ENCODE peak calls at places on chromosomes 4 and X, in nine cellular contexts. One of them, this sample, is unnamed.

GRCh38 chr4:158371158-158371557 is 150.5 kb upstream of the RXFP1 start:
- DNase-seq in IMR-90: peak
- DNase-seq in mesothelial cell of epicardium: no peak
- DNase-seq in T1000: no peak
- DNase-seq in aorta: no peak
- DNase-seq in EL: peak
- DNase-seq in choroid plexus epithelial cell: peak
- DNase-seq in activated T-cell treated with anti-CD3 and anti-CD28 coated beads for 48 hours: no peak
- DNase-seq in NCI-H510A: no peak
- DNase-seq in this sample: peak

GRCh38 chr4:117135634-117136354 is 50.4 kb upstream of the TRAM1L1 start:
- DNase-seq in activated T-cell treated with anti-CD3 and anti-CD28 coated beads for 48 hours: no peak
- DNase-seq in mesothelial cell of epicardium: no peak
- DNase-seq in IMR-90: no peak
- DNase-seq in choroid plexus epithelial cell: no peak
- DNase-seq in NCI-H510A: no peak
- DNase-seq in EL: no peak
- DNase-seq in aorta: no peak
- DNase-seq in T1000: no peak
- DNase-seq in this sample: peak

GRCh38 chrX:38886112-38886511 is 84.9 kb downstream of the MID1IP1 start:
- DNase-seq in aorta: no peak
- DNase-seq in NCI-H510A: no peak
- DNase-seq in mesothelial cell of epicardium: no peak
- DNase-seq in activated T-cell treated with anti-CD3 and anti-CD28 coated beads for 48 hours: no peak
- DNase-seq in choroid plexus epithelial cell: no peak
- DNase-seq in T1000: no peak
- DNase-seq in EL: no peak
- DNase-seq in IMR-90: no peak
- DNase-seq in this sample: no peak

GRCh38 chr4:78337216-78337615 is 214.4 kb upstream of the ANXA3 start:
- DNase-seq in NCI-H510A: no peak
- DNase-seq in activated T-cell treated with anti-CD3 and anti-CD28 coated beads for 48 hours: no peak
- DNase-seq in EL: no peak
- DNase-seq in aorta: no peak
- DNase-seq in T1000: no peak
- DNase-seq in IMR-90: no peak
- DNase-seq in choroid plexus epithelial cell: peak
- DNase-seq in mesothelial cell of epicardium: no peak
- DNase-seq in this sample: no peak

GRCh38 chrX:69429339-69430014 is 74.6 kb upstream of the NALF2 start:
- DNase-seq in choroid plexus epithelial cell: no peak
- DNase-seq in IMR-90: no peak
- DNase-seq in mesothelial cell of epicardium: no peak
- DNase-seq in aorta: no peak
- DNase-seq in T1000: no peak
- DNase-seq in NCI-H510A: no peak
- DNase-seq in activated T-cell treated with anti-CD3 and anti-CD28 coated beads for 48 hours: no peak
- DNase-seq in EL: no peak
- DNase-seq in this sample: no peak

GRCh38 chr4:168531305-168531704 is 34.5 kb downstream of the PALLD start:
- DNase-seq in T1000: no peak
- DNase-seq in aorta: no peak
- DNase-seq in NCI-H510A: no peak
- DNase-seq in activated T-cell treated with anti-CD3 and anti-CD28 coated beads for 48 hours: no peak
- DNase-seq in mesothelial cell of epicardium: no peak
- DNase-seq in choroid plexus epithelial cell: no peak
- DNase-seq in EL: no peak
- DNase-seq in IMR-90: no peak
- DNase-seq in this sample: no peak

GRCh38 chrX:40720386-40720785 is 15.0 kb downstream of the MED14 start:
- DNase-seq in activated T-cell treated with anti-CD3 and anti-CD28 coated beads for 48 hours: no peak
- DNase-seq in IMR-90: no peak
- DNase-seq in EL: no peak
- DNase-seq in choroid plexus epithelial cell: no peak
- DNase-seq in T1000: no peak
- DNase-seq in mesothelial cell of epicardium: no peak
- DNase-seq in aorta: no peak
- DNase-seq in NCI-H510A: no peak
- DNase-seq in this sample: no peak

GRCh38 chr4:129804458-129804981 is 708.6 kb downstream of the C4orf33 start:
- DNase-seq in NCI-H510A: no peak
- DNase-seq in EL: no peak
- DNase-seq in choroid plexus epithelial cell: no peak
- DNase-seq in IMR-90: no peak
- DNase-seq in activated T-cell treated with anti-CD3 and anti-CD28 coated beads for 48 hours: no peak
- DNase-seq in T1000: no peak
- DNase-seq in mesothelial cell of epicardium: no peak
- DNase-seq in aorta: no peak
- DNase-seq in this sample: no peak

GRCh38 chr4:141339966-141340365 is 119.3 kb downstream of the ZNF330 start:
- DNase-seq in mesothelial cell of epicardium: no peak
- DNase-seq in EL: peak
- DNase-seq in choroid plexus epithelial cell: no peak
- DNase-seq in NCI-H510A: no peak
- DNase-seq in activated T-cell treated with anti-CD3 and anti-CD28 coated beads for 48 hours: no peak
- DNase-seq in T1000: no peak
- DNase-seq in IMR-90: peak
- DNase-seq in aorta: no peak
- DNase-seq in this sample: peak

GRCh38 chr4:159019356-159019755 is 83.5 kb upstream of the RAPGEF2 start:
- DNase-seq in NCI-H510A: no peak
- DNase-seq in mesothelial cell of epicardium: no peak
- DNase-seq in aorta: no peak
- DNase-seq in IMR-90: no peak
- DNase-seq in choroid plexus epithelial cell: no peak
- DNase-seq in EL: no peak
- DNase-seq in activated T-cell treated with anti-CD3 and anti-CD28 coated beads for 48 hours: no peak
- DNase-seq in T1000: no peak
- DNase-seq in this sample: no peak

GRCh38 chrX:30657542-30658238 is 4.5 kb downstream of the GK start:
- DNase-seq in EL: no peak
- DNase-seq in IMR-90: peak
- DNase-seq in mesothelial cell of epicardium: no peak
- DNase-seq in choroid plexus epithelial cell: peak
- DNase-seq in NCI-H510A: no peak
- DNase-seq in aorta: no peak
- DNase-seq in activated T-cell treated with anti-CD3 and anti-CD28 coated beads for 48 hours: no peak
- DNase-seq in T1000: no peak
- DNase-seq in this sample: peak

GRCh38 chr4:100288167-100288566 is 97.9 kb upstream of the DDIT4L start:
- DNase-seq in EL: peak
- DNase-seq in NCI-H510A: no peak
- DNase-seq in choroid plexus epithelial cell: peak
- DNase-seq in aorta: no peak
- DNase-seq in mesothelial cell of epicardium: no peak
- DNase-seq in T1000: no peak
- DNase-seq in IMR-90: peak
- DNase-seq in activated T-cell treated with anti-CD3 and anti-CD28 coated beads for 48 hours: no peak
- DNase-seq in this sample: peak

GRCh38 chr4:40395908-40396806 is 61.0 kb downstream of the CHRNA9 start:
- DNase-seq in aorta: no peak
- DNase-seq in EL: no peak
- DNase-seq in NCI-H510A: peak
- DNase-seq in IMR-90: no peak
- DNase-seq in T1000: no peak
- DNase-seq in choroid plexus epithelial cell: peak
- DNase-seq in activated T-cell treated with anti-CD3 and anti-CD28 coated beads for 48 hours: no peak
- DNase-seq in mesothelial cell of epicardium: no peak
- DNase-seq in this sample: peak

GRCh38 chr4:5051692-5052423 is 578 bp downstream of the STK32B start:
- DNase-seq in choroid plexus epithelial cell: no peak
- DNase-seq in IMR-90: peak
- DNase-seq in aorta: peak
- DNase-seq in EL: peak
- DNase-seq in mesothelial cell of epicardium: no peak
- DNase-seq in T1000: no peak
- DNase-seq in activated T-cell treated with anti-CD3 and anti-CD28 coated beads for 48 hours: no peak
- DNase-seq in NCI-H510A: no peak
- DNase-seq in this sample: no peak

GRCh38 chr4:167129146-167129545 is 105.1 kb downstream of the SPOCK3 start:
- DNase-seq in mesothelial cell of epicardium: no peak
- DNase-seq in EL: no peak
- DNase-seq in choroid plexus epithelial cell: no peak
- DNase-seq in activated T-cell treated with anti-CD3 and anti-CD28 coated beads for 48 hours: no peak
- DNase-seq in T1000: no peak
- DNase-seq in aorta: no peak
- DNase-seq in NCI-H510A: no peak
- DNase-seq in IMR-90: no peak
- DNase-seq in this sample: no peak

GRCh38 chr4:153589703-153590595 is 94.1 kb upstream of the TLR2 start:
- DNase-seq in choroid plexus epithelial cell: peak
- DNase-seq in aorta: no peak
- DNase-seq in NCI-H510A: no peak
- DNase-seq in mesothelial cell of epicardium: no peak
- DNase-seq in EL: no peak
- DNase-seq in T1000: no peak
- DNase-seq in activated T-cell treated with anti-CD3 and anti-CD28 coated beads for 48 hours: no peak
- DNase-seq in IMR-90: no peak
- DNase-seq in this sample: no peak

GRCh38 chrX:150546711-150547153 is 21.7 kb upstream of the MTM1 start:
- DNase-seq in T1000: no peak
- DNase-seq in mesothelial cell of epicardium: no peak
- DNase-seq in IMR-90: no peak
- DNase-seq in EL: no peak
- DNase-seq in aorta: no peak
- DNase-seq in NCI-H510A: no peak
- DNase-seq in choroid plexus epithelial cell: peak
- DNase-seq in activated T-cell treated with anti-CD3 and anti-CD28 coated beads for 48 hours: no peak
- DNase-seq in this sample: no peak

GRCh38 chr4:8443801-8444200 is 3.2 kb downstream of the TRMT44 start:
- DNase-seq in mesothelial cell of epicardium: no peak
- DNase-seq in IMR-90: no peak
- DNase-seq in activated T-cell treated with anti-CD3 and anti-CD28 coated beads for 48 hours: no peak
- DNase-seq in choroid plexus epithelial cell: no peak
- DNase-seq in EL: no peak
- DNase-seq in NCI-H510A: no peak
- DNase-seq in T1000: no peak
- DNase-seq in aorta: no peak
- DNase-seq in this sample: no peak

GRCh38 chr4:48831532-48832015 is 686 bp downstream of the OCIAD1 start:
- DNase-seq in choroid plexus epithelial cell: peak
- DNase-seq in IMR-90: peak
- DNase-seq in aorta: no peak
- DNase-seq in EL: peak
- DNase-seq in mesothelial cell of epicardium: no peak
- DNase-seq in activated T-cell treated with anti-CD3 and anti-CD28 coated beads for 48 hours: no peak
- DNase-seq in NCI-H510A: no peak
- DNase-seq in T1000: no peak
- DNase-seq in this sample: no peak

GRCh38 chrX:130282151-130282550 is 13.5 kb upstream of the ZNF280C start:
- DNase-seq in T1000: no peak
- DNase-seq in aorta: no peak
- DNase-seq in choroid plexus epithelial cell: no peak
- DNase-seq in NCI-H510A: no peak
- DNase-seq in activated T-cell treated with anti-CD3 and anti-CD28 coated beads for 48 hours: no peak
- DNase-seq in EL: no peak
- DNase-seq in IMR-90: no peak
- DNase-seq in mesothelial cell of epicardium: no peak
- DNase-seq in this sample: no peak

GRCh38 chrX:68504237-68504636 is 5.4 kb downstream of the YIPF6 start:
- DNase-seq in aorta: no peak
- DNase-seq in activated T-cell treated with anti-CD3 and anti-CD28 coated beads for 48 hours: peak
- DNase-seq in T1000: no peak
- DNase-seq in mesothelial cell of epicardium: no peak
- DNase-seq in NCI-H510A: no peak
- DNase-seq in IMR-90: peak
- DNase-seq in choroid plexus epithelial cell: peak
- DNase-seq in EL: peak
- DNase-seq in this sample: peak

GRCh38 chr4:155569960-155570515 is 96.6 kb upstream of the GUCY1A1 start:
- DNase-seq in activated T-cell treated with anti-CD3 and anti-CD28 coated beads for 48 hours: no peak
- DNase-seq in IMR-90: peak
- DNase-seq in choroid plexus epithelial cell: no peak
- DNase-seq in T1000: no peak
- DNase-seq in mesothelial cell of epicardium: no peak
- DNase-seq in aorta: no peak
- DNase-seq in NCI-H510A: no peak
- DNase-seq in EL: peak
- DNase-seq in this sample: no peak

GRCh38 chrX:103687696-103688191 is 1.2 kb upstream of the MORF4L2 start:
- DNase-seq in NCI-H510A: peak
- DNase-seq in IMR-90: peak
- DNase-seq in choroid plexus epithelial cell: peak
- DNase-seq in aorta: peak
- DNase-seq in EL: peak
- DNase-seq in mesothelial cell of epicardium: peak
- DNase-seq in activated T-cell treated with anti-CD3 and anti-CD28 coated beads for 48 hours: peak
- DNase-seq in T1000: peak
- DNase-seq in this sample: peak

GRCh38 chr4:74055096-74055495 is 16.6 kb upstream of the CXCL3 start:
- DNase-seq in IMR-90: no peak
- DNase-seq in activated T-cell treated with anti-CD3 and anti-CD28 coated beads for 48 hours: no peak
- DNase-seq in NCI-H510A: peak
- DNase-seq in aorta: no peak
- DNase-seq in choroid plexus epithelial cell: no peak
- DNase-seq in T1000: no peak
- DNase-seq in mesothelial cell of epicardium: no peak
- DNase-seq in EL: no peak
- DNase-seq in this sample: no peak

GRCh38 chr4:8596891-8597290 is 4.3 kb downstream of the CPZ start:
- DNase-seq in IMR-90: no peak
- DNase-seq in activated T-cell treated with anti-CD3 and anti-CD28 coated beads for 48 hours: no peak
- DNase-seq in choroid plexus epithelial cell: no peak
- DNase-seq in EL: no peak
- DNase-seq in mesothelial cell of epicardium: no peak
- DNase-seq in T1000: no peak
- DNase-seq in NCI-H510A: no peak
- DNase-seq in aorta: no peak
- DNase-seq in this sample: no peak

GRCh38 chrX:46208225-46208854 is 336.9 kb downstream of the ZNF674 start:
- DNase-seq in activated T-cell treated with anti-CD3 and anti-CD28 coated beads for 48 hours: no peak
- DNase-seq in mesothelial cell of epicardium: no peak
- DNase-seq in choroid plexus epithelial cell: peak
- DNase-seq in NCI-H510A: no peak
- DNase-seq in aorta: no peak
- DNase-seq in IMR-90: no peak
- DNase-seq in T1000: no peak
- DNase-seq in EL: peak
- DNase-seq in this sample: peak

GRCh38 chrX:80578518-80579105 is 158.4 kb downstream of the TENT5D start:
- DNase-seq in T1000: no peak
- DNase-seq in EL: peak
- DNase-seq in activated T-cell treated with anti-CD3 and anti-CD28 coated beads for 48 hours: no peak
- DNase-seq in choroid plexus epithelial cell: peak
- DNase-seq in NCI-H510A: no peak
- DNase-seq in mesothelial cell of epicardium: no peak
- DNase-seq in IMR-90: peak
- DNase-seq in aorta: no peak
- DNase-seq in this sample: peak

GRCh38 chr4:185566972-185567749 is 31.9 kb upstream of the PDLIM3 start:
- DNase-seq in choroid plexus epithelial cell: peak
- DNase-seq in EL: peak
- DNase-seq in activated T-cell treated with anti-CD3 and anti-CD28 coated beads for 48 hours: no peak
- DNase-seq in mesothelial cell of epicardium: no peak
- DNase-seq in NCI-H510A: no peak
- DNase-seq in IMR-90: peak
- DNase-seq in T1000: no peak
- DNase-seq in aorta: peak
- DNase-seq in this sample: peak

GRCh38 chrX:8846271-8846670 is 45.1 kb upstream of the FAM9A start:
- DNase-seq in aorta: no peak
- DNase-seq in choroid plexus epithelial cell: no peak
- DNase-seq in IMR-90: no peak
- DNase-seq in activated T-cell treated with anti-CD3 and anti-CD28 coated beads for 48 hours: no peak
- DNase-seq in T1000: no peak
- DNase-seq in NCI-H510A: no peak
- DNase-seq in EL: no peak
- DNase-seq in mesothelial cell of epicardium: no peak
- DNase-seq in this sample: peak

GRCh38 chrX:129762448-129762847 is 17.3 kb upstream of the SASH3 start:
- DNase-seq in IMR-90: no peak
- DNase-seq in EL: no peak
- DNase-seq in choroid plexus epithelial cell: no peak
- DNase-seq in NCI-H510A: no peak
- DNase-seq in mesothelial cell of epicardium: no peak
- DNase-seq in aorta: no peak
- DNase-seq in activated T-cell treated with anti-CD3 and anti-CD28 coated beads for 48 hours: no peak
- DNase-seq in T1000: no peak
- DNase-seq in this sample: no peak

GRCh38 chr4:152537881-152538280 is 2.0 kb upstream of the FBXW7 start:
- DNase-seq in choroid plexus epithelial cell: no peak
- DNase-seq in IMR-90: no peak
- DNase-seq in aorta: no peak
- DNase-seq in NCI-H510A: no peak
- DNase-seq in mesothelial cell of epicardium: no peak
- DNase-seq in activated T-cell treated with anti-CD3 and anti-CD28 coated beads for 48 hours: no peak
- DNase-seq in EL: no peak
- DNase-seq in T1000: no peak
- DNase-seq in this sample: no peak